ENCODE peak calls at places on chromosomes 6 and 20, in ten cellular contexts. One of them, this sample, is unnamed.
A peak's percentile ranks its signal among the peaks of the same experiment; 100 is the strongest.

GRCh38 chr6:3294396-3294795 is 35.6 kb downstream of the PSMG4 start:
- DNase-seq in AG08396: no peak
- DNase-seq in frontal cortex: no peak
- DNase-seq in activated CD4-positive, CD25-positive, alpha-beta regulatory T cell: no peak
- DNase-seq in sciatic nerve: peak; percentile 17
- DNase-seq in dermis microvascular lymphatic vessel endothelial cell: no peak
- DNase-seq in stimulated activated CD8-positive, alpha-beta memory T cell treated with anti-CD3 and anti-CD28 coated beads, Interleukin-7, amount 100 ng/mL, for 1 hour: no peak
- DNase-seq in GM23248: no peak
- DNase-seq in brain microvascular endothelial cell: no peak
- DNase-seq in activated T-cell treated with anti-CD3 and anti-CD28 coated beads for 1 hour: no peak
- DNase-seq in this sample: no peak

GRCh38 chr6:125793863-125794262 is 3.1 kb downstream of the NCOA7 start:
- DNase-seq in stimulated activated CD8-positive, alpha-beta memory T cell treated with anti-CD3 and anti-CD28 coated beads, Interleukin-7, amount 100 ng/mL, for 1 hour: no peak
- DNase-seq in GM23248: peak; percentile 20
- DNase-seq in activated CD4-positive, CD25-positive, alpha-beta regulatory T cell: no peak
- DNase-seq in brain microvascular endothelial cell: no peak
- DNase-seq in AG08396: no peak
- DNase-seq in activated T-cell treated with anti-CD3 and anti-CD28 coated beads for 1 hour: no peak
- DNase-seq in dermis microvascular lymphatic vessel endothelial cell: peak; percentile 75
- DNase-seq in sciatic nerve: no peak
- DNase-seq in frontal cortex: no peak
- DNase-seq in this sample: no peak

GRCh38 chr20:64001607-64002011 is 20.7 kb downstream of the PRPF6 start:
- DNase-seq in AG08396: no peak
- DNase-seq in brain microvascular endothelial cell: no peak
- DNase-seq in activated T-cell treated with anti-CD3 and anti-CD28 coated beads for 1 hour: no peak
- DNase-seq in dermis microvascular lymphatic vessel endothelial cell: no peak
- DNase-seq in activated CD4-positive, CD25-positive, alpha-beta regulatory T cell: no peak
- DNase-seq in frontal cortex: no peak
- DNase-seq in GM23248: no peak
- DNase-seq in stimulated activated CD8-positive, alpha-beta memory T cell treated with anti-CD3 and anti-CD28 coated beads, Interleukin-7, amount 100 ng/mL, for 1 hour: no peak
- DNase-seq in sciatic nerve: no peak
- DNase-seq in this sample: no peak

GRCh38 chr6:89311853-89312531 is 3.1 kb downstream of the GABRR2 start:
- DNase-seq in activated T-cell treated with anti-CD3 and anti-CD28 coated beads for 1 hour: no peak
- DNase-seq in brain microvascular endothelial cell: peak; percentile 33
- DNase-seq in activated CD4-positive, CD25-positive, alpha-beta regulatory T cell: no peak
- DNase-seq in AG08396: peak; percentile 36
- DNase-seq in dermis microvascular lymphatic vessel endothelial cell: peak; percentile 94
- DNase-seq in frontal cortex: no peak
- DNase-seq in sciatic nerve: peak; percentile 84
- DNase-seq in GM23248: peak; percentile 80
- DNase-seq in stimulated activated CD8-positive, alpha-beta memory T cell treated with anti-CD3 and anti-CD28 coated beads, Interleukin-7, amount 100 ng/mL, for 1 hour: no peak
- DNase-seq in this sample: no peak

GRCh38 chr6:12196326-12196936 is 93.7 kb upstream of the EDN1 start:
- DNase-seq in frontal cortex: no peak
- DNase-seq in activated T-cell treated with anti-CD3 and anti-CD28 coated beads for 1 hour: no peak
- DNase-seq in sciatic nerve: no peak
- DNase-seq in dermis microvascular lymphatic vessel endothelial cell: peak; percentile 33
- DNase-seq in AG08396: peak; percentile 19
- DNase-seq in brain microvascular endothelial cell: peak; percentile 27
- DNase-seq in GM23248: peak; percentile 29
- DNase-seq in stimulated activated CD8-positive, alpha-beta memory T cell treated with anti-CD3 and anti-CD28 coated beads, Interleukin-7, amount 100 ng/mL, for 1 hour: no peak
- DNase-seq in activated CD4-positive, CD25-positive, alpha-beta regulatory T cell: no peak
- DNase-seq in this sample: no peak

GRCh38 chr20:62959998-62960436 is 7.5 kb downstream of the SLC17A9 start:
- DNase-seq in stimulated activated CD8-positive, alpha-beta memory T cell treated with anti-CD3 and anti-CD28 coated beads, Interleukin-7, amount 100 ng/mL, for 1 hour: no peak
- DNase-seq in AG08396: no peak
- DNase-seq in GM23248: no peak
- DNase-seq in activated CD4-positive, CD25-positive, alpha-beta regulatory T cell: no peak
- DNase-seq in activated T-cell treated with anti-CD3 and anti-CD28 coated beads for 1 hour: no peak
- DNase-seq in frontal cortex: no peak
- DNase-seq in sciatic nerve: no peak
- DNase-seq in dermis microvascular lymphatic vessel endothelial cell: no peak
- DNase-seq in brain microvascular endothelial cell: no peak
- DNase-seq in this sample: no peak

GRCh38 chr6:92122746-92123145 is 1296.6 kb downstream of the EPHA7 start:
- DNase-seq in stimulated activated CD8-positive, alpha-beta memory T cell treated with anti-CD3 and anti-CD28 coated beads, Interleukin-7, amount 100 ng/mL, for 1 hour: no peak
- DNase-seq in activated CD4-positive, CD25-positive, alpha-beta regulatory T cell: no peak
- DNase-seq in GM23248: no peak
- DNase-seq in frontal cortex: no peak
- DNase-seq in AG08396: no peak
- DNase-seq in brain microvascular endothelial cell: no peak
- DNase-seq in sciatic nerve: no peak
- DNase-seq in dermis microvascular lymphatic vessel endothelial cell: peak; percentile 56
- DNase-seq in activated T-cell treated with anti-CD3 and anti-CD28 coated beads for 1 hour: no peak
- DNase-seq in this sample: no peak

GRCh38 chr20:40813213-40813510 is 124.1 kb upstream of the MAFB start:
- DNase-seq in GM23248: no peak
- DNase-seq in frontal cortex: no peak
- DNase-seq in dermis microvascular lymphatic vessel endothelial cell: no peak
- DNase-seq in activated T-cell treated with anti-CD3 and anti-CD28 coated beads for 1 hour: no peak
- DNase-seq in AG08396: no peak
- DNase-seq in activated CD4-positive, CD25-positive, alpha-beta regulatory T cell: no peak
- DNase-seq in sciatic nerve: no peak
- DNase-seq in stimulated activated CD8-positive, alpha-beta memory T cell treated with anti-CD3 and anti-CD28 coated beads, Interleukin-7, amount 100 ng/mL, for 1 hour: no peak
- DNase-seq in brain microvascular endothelial cell: no peak
- DNase-seq in this sample: no peak

GRCh38 chr20:36624068-36624813 is 18.7 kb downstream of the RAB5IF start:
- DNase-seq in activated CD4-positive, CD25-positive, alpha-beta regulatory T cell: no peak
- DNase-seq in AG08396: no peak
- DNase-seq in stimulated activated CD8-positive, alpha-beta memory T cell treated with anti-CD3 and anti-CD28 coated beads, Interleukin-7, amount 100 ng/mL, for 1 hour: no peak
- DNase-seq in brain microvascular endothelial cell: no peak
- DNase-seq in frontal cortex: no peak
- DNase-seq in GM23248: no peak
- DNase-seq in dermis microvascular lymphatic vessel endothelial cell: no peak
- DNase-seq in activated T-cell treated with anti-CD3 and anti-CD28 coated beads for 1 hour: no peak
- DNase-seq in sciatic nerve: no peak
- DNase-seq in this sample: no peak

GRCh38 chr6:1325471-1326309 is 13.8 kb downstream of the FOXQ1 start:
- DNase-seq in sciatic nerve: no peak
- DNase-seq in brain microvascular endothelial cell: peak; percentile 56
- DNase-seq in activated T-cell treated with anti-CD3 and anti-CD28 coated beads for 1 hour: no peak
- DNase-seq in AG08396: peak; percentile 72
- DNase-seq in GM23248: peak; percentile 97
- DNase-seq in dermis microvascular lymphatic vessel endothelial cell: no peak
- DNase-seq in activated CD4-positive, CD25-positive, alpha-beta regulatory T cell: no peak
- DNase-seq in stimulated activated CD8-positive, alpha-beta memory T cell treated with anti-CD3 and anti-CD28 coated beads, Interleukin-7, amount 100 ng/mL, for 1 hour: no peak
- DNase-seq in frontal cortex: no peak
- DNase-seq in this sample: no peak

GRCh38 chr6:28944412-28945006 is 20.7 kb upstream of the TRIM27 start:
- DNase-seq in brain microvascular endothelial cell: peak; percentile 77
- DNase-seq in activated T-cell treated with anti-CD3 and anti-CD28 coated beads for 1 hour: peak; percentile 48
- DNase-seq in activated CD4-positive, CD25-positive, alpha-beta regulatory T cell: peak; percentile 47
- DNase-seq in GM23248: peak; percentile 80
- DNase-seq in dermis microvascular lymphatic vessel endothelial cell: peak; percentile 80
- DNase-seq in stimulated activated CD8-positive, alpha-beta memory T cell treated with anti-CD3 and anti-CD28 coated beads, Interleukin-7, amount 100 ng/mL, for 1 hour: no peak
- DNase-seq in AG08396: peak; percentile 47
- DNase-seq in sciatic nerve: no peak
- DNase-seq in frontal cortex: no peak
- DNase-seq in this sample: no peak

GRCh38 chr6:147211349-147211748 is 7.1 kb downstream of the STXBP5 start:
- DNase-seq in frontal cortex: no peak
- DNase-seq in activated CD4-positive, CD25-positive, alpha-beta regulatory T cell: no peak
- DNase-seq in stimulated activated CD8-positive, alpha-beta memory T cell treated with anti-CD3 and anti-CD28 coated beads, Interleukin-7, amount 100 ng/mL, for 1 hour: no peak
- DNase-seq in dermis microvascular lymphatic vessel endothelial cell: no peak
- DNase-seq in AG08396: no peak
- DNase-seq in brain microvascular endothelial cell: no peak
- DNase-seq in sciatic nerve: no peak
- DNase-seq in GM23248: no peak
- DNase-seq in activated T-cell treated with anti-CD3 and anti-CD28 coated beads for 1 hour: no peak
- DNase-seq in this sample: no peak

GRCh38 chr20:60264024-60264709 is 305.9 kb downstream of the CDH26 start:
- DNase-seq in sciatic nerve: no peak
- DNase-seq in activated T-cell treated with anti-CD3 and anti-CD28 coated beads for 1 hour: no peak
- DNase-seq in frontal cortex: no peak
- DNase-seq in activated CD4-positive, CD25-positive, alpha-beta regulatory T cell: no peak
- DNase-seq in dermis microvascular lymphatic vessel endothelial cell: no peak
- DNase-seq in brain microvascular endothelial cell: no peak
- DNase-seq in AG08396: no peak
- DNase-seq in stimulated activated CD8-positive, alpha-beta memory T cell treated with anti-CD3 and anti-CD28 coated beads, Interleukin-7, amount 100 ng/mL, for 1 hour: no peak
- DNase-seq in GM23248: no peak
- DNase-seq in this sample: no peak

GRCh38 chr20:46084805-46085792 is 4.7 kb downstream of the NCOA5 start:
- DNase-seq in stimulated activated CD8-positive, alpha-beta memory T cell treated with anti-CD3 and anti-CD28 coated beads, Interleukin-7, amount 100 ng/mL, for 1 hour: no peak
- DNase-seq in activated T-cell treated with anti-CD3 and anti-CD28 coated beads for 1 hour: no peak
- DNase-seq in frontal cortex: no peak
- DNase-seq in AG08396: no peak
- DNase-seq in sciatic nerve: no peak
- DNase-seq in dermis microvascular lymphatic vessel endothelial cell: peak; percentile 20
- DNase-seq in brain microvascular endothelial cell: no peak
- DNase-seq in activated CD4-positive, CD25-positive, alpha-beta regulatory T cell: no peak
- DNase-seq in GM23248: peak; percentile 48
- DNase-seq in this sample: no peak

GRCh38 chr20:4220352-4220751 is 205.0 kb upstream of the RNF24 start:
- DNase-seq in stimulated activated CD8-positive, alpha-beta memory T cell treated with anti-CD3 and anti-CD28 coated beads, Interleukin-7, amount 100 ng/mL, for 1 hour: no peak
- DNase-seq in activated CD4-positive, CD25-positive, alpha-beta regulatory T cell: no peak
- DNase-seq in sciatic nerve: no peak
- DNase-seq in frontal cortex: no peak
- DNase-seq in brain microvascular endothelial cell: no peak
- DNase-seq in GM23248: no peak
- DNase-seq in AG08396: no peak
- DNase-seq in activated T-cell treated with anti-CD3 and anti-CD28 coated beads for 1 hour: no peak
- DNase-seq in dermis microvascular lymphatic vessel endothelial cell: no peak
- DNase-seq in this sample: no peak

GRCh38 chr20:52569201-52569600 is 377.6 kb upstream of the ZFP64 start:
- DNase-seq in activated T-cell treated with anti-CD3 and anti-CD28 coated beads for 1 hour: no peak
- DNase-seq in frontal cortex: no peak
- DNase-seq in activated CD4-positive, CD25-positive, alpha-beta regulatory T cell: no peak
- DNase-seq in AG08396: no peak
- DNase-seq in stimulated activated CD8-positive, alpha-beta memory T cell treated with anti-CD3 and anti-CD28 coated beads, Interleukin-7, amount 100 ng/mL, for 1 hour: no peak
- DNase-seq in brain microvascular endothelial cell: no peak
- DNase-seq in dermis microvascular lymphatic vessel endothelial cell: no peak
- DNase-seq in sciatic nerve: no peak
- DNase-seq in GM23248: peak; percentile 20
- DNase-seq in this sample: no peak

GRCh38 chr20:6045566-6045965 is 8.3 kb downstream of the LRRN4 start:
- DNase-seq in activated T-cell treated with anti-CD3 and anti-CD28 coated beads for 1 hour: no peak
- DNase-seq in brain microvascular endothelial cell: peak; percentile 11
- DNase-seq in frontal cortex: no peak
- DNase-seq in stimulated activated CD8-positive, alpha-beta memory T cell treated with anti-CD3 and anti-CD28 coated beads, Interleukin-7, amount 100 ng/mL, for 1 hour: no peak
- DNase-seq in dermis microvascular lymphatic vessel endothelial cell: no peak
- DNase-seq in AG08396: peak; percentile 70
- DNase-seq in activated CD4-positive, CD25-positive, alpha-beta regulatory T cell: no peak
- DNase-seq in sciatic nerve: no peak
- DNase-seq in GM23248: peak; percentile 46
- DNase-seq in this sample: no peak